ENCODE peak calls at places on chromosome 1, in seven cellular contexts. One of them, this sample, is unnamed.

GRCh38 chr1:183040600-183040999 is 17.4 kb downstream of the LAMC1 start:
- DNase-seq in progenitor cell of endocrine pancreas: no peak
- DNase-seq in psoas muscle: no peak
- DNase-seq in epithelial cell of esophagus: no peak
- DNase-seq in prostate gland: no peak
- DNase-seq in breast epithelium: no peak
- DNase-seq in fibroblast of villous mesenchyme: peak; percentile 71
- DNase-seq in this sample: no peak

GRCh38 chr1:23125489-23125888 is 43.2 kb downstream of the LUZP1 start:
- DNase-seq in progenitor cell of endocrine pancreas: no peak
- DNase-seq in psoas muscle: no peak
- DNase-seq in epithelial cell of esophagus: no peak
- DNase-seq in prostate gland: no peak
- DNase-seq in breast epithelium: no peak
- DNase-seq in fibroblast of villous mesenchyme: no peak
- DNase-seq in this sample: no peak

GRCh38 chr1:54300395-54300794 is 100.4 kb downstream of the MRPL37 start:
- DNase-seq in progenitor cell of endocrine pancreas: no peak
- DNase-seq in psoas muscle: no peak
- DNase-seq in epithelial cell of esophagus: no peak
- DNase-seq in prostate gland: no peak
- DNase-seq in breast epithelium: no peak
- DNase-seq in fibroblast of villous mesenchyme: no peak
- DNase-seq in this sample: no peak

GRCh38 chr1:223341111-223341510 is 22.9 kb downstream of the SUSD4 start:
- DNase-seq in progenitor cell of endocrine pancreas: no peak
- DNase-seq in psoas muscle: peak; percentile 38
- DNase-seq in epithelial cell of esophagus: peak; percentile 68
- DNase-seq in prostate gland: no peak
- DNase-seq in breast epithelium: no peak
- DNase-seq in fibroblast of villous mesenchyme: no peak
- DNase-seq in this sample: peak; percentile 34

GRCh38 chr1:160103658-160104519 is 5.5 kb upstream of the IGSF8 start:
- DNase-seq in progenitor cell of endocrine pancreas: no peak
- DNase-seq in psoas muscle: no peak
- DNase-seq in epithelial cell of esophagus: no peak
- DNase-seq in prostate gland: no peak
- DNase-seq in breast epithelium: no peak
- DNase-seq in fibroblast of villous mesenchyme: no peak
- DNase-seq in this sample: no peak

GRCh38 chr1:241610056-241610815 is 29.9 kb downstream of the CHML start:
- DNase-seq in progenitor cell of endocrine pancreas: no peak
- DNase-seq in psoas muscle: no peak
- DNase-seq in epithelial cell of esophagus: peak; percentile 65
- DNase-seq in prostate gland: peak; percentile 57
- DNase-seq in breast epithelium: no peak
- DNase-seq in fibroblast of villous mesenchyme: peak; percentile 70
- DNase-seq in this sample: no peak

GRCh38 chr1:50529510-50529909 is 106.3 kb upstream of the DMRTA2 start:
- DNase-seq in progenitor cell of endocrine pancreas: no peak
- DNase-seq in psoas muscle: no peak
- DNase-seq in epithelial cell of esophagus: no peak
- DNase-seq in prostate gland: no peak
- DNase-seq in breast epithelium: no peak
- DNase-seq in fibroblast of villous mesenchyme: peak; percentile 21
- DNase-seq in this sample: no peak

GRCh38 chr1:205069371-205070125 is 14.7 kb downstream of the TMEM81 start:
- DNase-seq in progenitor cell of endocrine pancreas: no peak
- DNase-seq in psoas muscle: no peak
- DNase-seq in epithelial cell of esophagus: no peak
- DNase-seq in prostate gland: no peak
- DNase-seq in breast epithelium: no peak
- DNase-seq in fibroblast of villous mesenchyme: no peak
- DNase-seq in this sample: peak; percentile 64

GRCh38 chr1:94670273-94670672 is 128.7 kb upstream of the F3 start:
- DNase-seq in progenitor cell of endocrine pancreas: no peak
- DNase-seq in psoas muscle: no peak
- DNase-seq in epithelial cell of esophagus: no peak
- DNase-seq in prostate gland: no peak
- DNase-seq in breast epithelium: no peak
- DNase-seq in fibroblast of villous mesenchyme: peak; percentile 72
- DNase-seq in this sample: no peak

GRCh38 chr1:101738475-101738874 is 258.3 kb downstream of the OLFM3 start:
- DNase-seq in progenitor cell of endocrine pancreas: no peak
- DNase-seq in psoas muscle: no peak
- DNase-seq in epithelial cell of esophagus: peak; percentile 67
- DNase-seq in prostate gland: no peak
- DNase-seq in breast epithelium: no peak
- DNase-seq in fibroblast of villous mesenchyme: peak; percentile 3
- DNase-seq in this sample: no peak

GRCh38 chr1:221268295-221268694 is 389.1 kb downstream of the HLX start:
- DNase-seq in progenitor cell of endocrine pancreas: no peak
- DNase-seq in psoas muscle: no peak
- DNase-seq in epithelial cell of esophagus: peak; percentile 49
- DNase-seq in prostate gland: no peak
- DNase-seq in breast epithelium: no peak
- DNase-seq in fibroblast of villous mesenchyme: peak; percentile 77
- DNase-seq in this sample: no peak

GRCh38 chr1:19374402-19374801 is 62.3 kb downstream of the SLC66A1 start:
- DNase-seq in progenitor cell of endocrine pancreas: peak; percentile 30
- DNase-seq in psoas muscle: no peak
- DNase-seq in epithelial cell of esophagus: no peak
- DNase-seq in prostate gland: no peak
- DNase-seq in breast epithelium: no peak
- DNase-seq in fibroblast of villous mesenchyme: no peak
- DNase-seq in this sample: no peak

GRCh38 chr1:18632711-18633427 is 2.2 kb downstream of the PAX7 start:
- DNase-seq in progenitor cell of endocrine pancreas: no peak
- DNase-seq in psoas muscle: no peak
- DNase-seq in epithelial cell of esophagus: no peak
- DNase-seq in prostate gland: no peak
- DNase-seq in breast epithelium: no peak
- DNase-seq in fibroblast of villous mesenchyme: no peak
- DNase-seq in this sample: no peak

GRCh38 chr1:219837274-219837993 is 90.9 kb downstream of the SLC30A10 start:
- DNase-seq in progenitor cell of endocrine pancreas: no peak
- DNase-seq in psoas muscle: no peak
- DNase-seq in epithelial cell of esophagus: peak; percentile 67
- DNase-seq in prostate gland: peak; percentile 16
- DNase-seq in breast epithelium: no peak
- DNase-seq in fibroblast of villous mesenchyme: peak; percentile 56
- DNase-seq in this sample: no peak

GRCh38 chr1:110474444-110474843 is 23.5 kb downstream of the PROK1 start:
- DNase-seq in progenitor cell of endocrine pancreas: no peak
- DNase-seq in psoas muscle: no peak
- DNase-seq in epithelial cell of esophagus: no peak
- DNase-seq in prostate gland: no peak
- DNase-seq in breast epithelium: no peak
- DNase-seq in fibroblast of villous mesenchyme: no peak
- DNase-seq in this sample: no peak

GRCh38 chr1:23357112-23357908 is 12.3 kb downstream of the ZNF436 start:
- DNase-seq in progenitor cell of endocrine pancreas: no peak
- DNase-seq in psoas muscle: no peak
- DNase-seq in epithelial cell of esophagus: no peak
- DNase-seq in prostate gland: no peak
- DNase-seq in breast epithelium: no peak
- DNase-seq in fibroblast of villous mesenchyme: no peak
- DNase-seq in this sample: no peak

GRCh38 chr1:210523830-210524229 is 195.1 kb downstream of the HHAT start:
- DNase-seq in progenitor cell of endocrine pancreas: no peak
- DNase-seq in psoas muscle: no peak
- DNase-seq in epithelial cell of esophagus: no peak
- DNase-seq in prostate gland: no peak
- DNase-seq in breast epithelium: no peak
- DNase-seq in fibroblast of villous mesenchyme: no peak
- DNase-seq in this sample: no peak

GRCh38 chr1:246153796-246154212 is 353.3 kb downstream of the SMYD3 start:
- DNase-seq in progenitor cell of endocrine pancreas: no peak
- DNase-seq in psoas muscle: no peak
- DNase-seq in epithelial cell of esophagus: no peak
- DNase-seq in prostate gland: no peak
- DNase-seq in breast epithelium: no peak
- DNase-seq in fibroblast of villous mesenchyme: no peak
- DNase-seq in this sample: no peak

DNA sequence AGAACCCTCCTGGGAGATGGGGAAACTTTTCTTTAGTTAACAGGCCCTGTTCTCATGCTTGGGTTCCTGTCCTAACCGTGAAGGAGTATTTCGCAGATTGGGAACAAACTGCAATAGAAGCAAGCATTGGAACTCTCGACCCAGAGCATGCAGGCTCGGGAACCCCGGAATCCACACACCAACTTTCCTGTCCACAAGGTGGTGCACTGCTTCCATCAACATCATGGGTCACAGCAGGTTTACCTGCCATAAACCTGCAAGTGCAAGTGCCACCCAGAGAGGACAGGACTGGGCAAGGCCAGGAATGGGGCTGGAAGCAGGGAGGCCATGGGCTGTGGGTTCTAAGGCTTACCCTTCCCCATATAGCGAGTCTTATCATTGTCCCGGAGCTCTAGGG is 6.9 kb downstream of the ENO1 start:
- DNase-seq in progenitor cell of endocrine pancreas: no peak
- DNase-seq in psoas muscle: no peak
- DNase-seq in epithelial cell of esophagus: peak; percentile 73
- DNase-seq in prostate gland: no peak
- DNase-seq in breast epithelium: no peak
- DNase-seq in fibroblast of villous mesenchyme: no peak
- DNase-seq in this sample: no peak
- TF ChIP-seq CTCF in progenitor cell of endocrine pancreas: peak; percentile 56
- TF ChIP-seq CTCF in psoas muscle: no peak
- TF ChIP-seq CTCF in epithelial cell of esophagus: peak; percentile 57
- TF ChIP-seq CTCF in prostate gland: peak; percentile 31
- TF ChIP-seq CTCF in breast epithelium: peak; percentile 48
- TF ChIP-seq CTCF in fibroblast of villous mesenchyme: peak; percentile 36
- TF ChIP-seq CTCF in this sample: peak; percentile 51

DNA sequence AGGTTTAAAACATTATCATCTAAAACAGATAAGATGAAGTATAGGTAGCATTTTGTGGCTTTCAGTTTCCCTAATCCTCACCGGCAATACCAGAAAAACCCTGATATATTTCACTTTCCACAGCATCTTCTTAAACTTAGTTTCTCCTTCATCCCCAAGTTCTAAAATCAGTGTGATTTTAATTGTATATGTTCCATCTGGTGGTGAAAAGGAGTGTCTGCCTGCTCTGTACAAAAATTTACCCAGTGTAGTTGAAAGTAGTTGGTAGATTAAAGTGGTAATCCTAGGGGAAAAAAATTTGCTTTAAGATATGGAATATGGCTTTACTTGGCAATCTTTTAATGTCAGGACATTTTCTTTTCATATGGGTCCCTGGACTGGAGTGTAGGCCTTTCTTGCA is 74.3 kb downstream of the CEP350 start:
- DNase-seq in progenitor cell of endocrine pancreas: no peak
- DNase-seq in psoas muscle: no peak
- DNase-seq in epithelial cell of esophagus: no peak
- DNase-seq in prostate gland: no peak
- DNase-seq in breast epithelium: no peak
- DNase-seq in fibroblast of villous mesenchyme: no peak
- DNase-seq in this sample: no peak
- TF ChIP-seq CTCF in progenitor cell of endocrine pancreas: no peak
- TF ChIP-seq CTCF in psoas muscle: no peak
- TF ChIP-seq CTCF in epithelial cell of esophagus: no peak
- TF ChIP-seq CTCF in prostate gland: no peak
- TF ChIP-seq CTCF in breast epithelium: no peak
- TF ChIP-seq CTCF in fibroblast of villous mesenchyme: peak; percentile 19
- TF ChIP-seq CTCF in this sample: peak; percentile 30

GRCh38 chr1:212838145-212838544 is 9.3 kb downstream of the SPATA45 start:
- DNase-seq in progenitor cell of endocrine pancreas: no peak
- DNase-seq in psoas muscle: no peak
- DNase-seq in epithelial cell of esophagus: peak; percentile 14
- DNase-seq in prostate gland: no peak
- DNase-seq in breast epithelium: no peak
- DNase-seq in fibroblast of villous mesenchyme: no peak
- DNase-seq in this sample: no peak
- TF ChIP-seq CTCF in progenitor cell of endocrine pancreas: no peak
- TF ChIP-seq CTCF in psoas muscle: no peak
- TF ChIP-seq CTCF in epithelial cell of esophagus: no peak
- TF ChIP-seq CTCF in prostate gland: no peak
- TF ChIP-seq CTCF in breast epithelium: no peak
- TF ChIP-seq CTCF in fibroblast of villous mesenchyme: no peak
- TF ChIP-seq CTCF in this sample: no peak

DNA sequence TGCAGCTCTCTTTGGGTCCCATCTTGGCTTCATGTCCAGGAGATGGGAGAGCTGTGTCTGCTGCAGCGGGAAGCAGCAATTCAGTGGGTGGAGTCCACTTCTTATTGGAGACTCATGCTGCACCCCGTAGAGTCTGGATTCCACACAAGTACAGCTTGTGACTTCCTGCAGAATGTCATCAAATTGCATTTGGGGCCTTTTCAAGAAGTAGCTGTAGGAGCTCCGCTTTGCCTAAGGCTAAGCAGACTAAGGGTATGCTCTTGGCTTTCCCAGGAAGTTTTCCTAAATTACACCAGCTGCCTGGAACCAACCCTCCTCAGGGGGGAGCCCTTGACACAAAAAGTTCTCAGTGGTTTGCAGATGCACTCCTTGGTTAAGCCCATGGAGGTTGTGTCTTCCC is 5.7 kb upstream of the MOB3C start:
- DNase-seq in progenitor cell of endocrine pancreas: no peak
- DNase-seq in psoas muscle: no peak
- DNase-seq in epithelial cell of esophagus: peak; percentile 64
- DNase-seq in prostate gland: no peak
- DNase-seq in breast epithelium: no peak
- DNase-seq in fibroblast of villous mesenchyme: peak; percentile 59
- DNase-seq in this sample: no peak
- TF ChIP-seq CTCF in progenitor cell of endocrine pancreas: no peak
- TF ChIP-seq CTCF in psoas muscle: peak; percentile 51
- TF ChIP-seq CTCF in epithelial cell of esophagus: peak; percentile 67
- TF ChIP-seq CTCF in prostate gland: peak; percentile 30
- TF ChIP-seq CTCF in breast epithelium: peak; percentile 22
- TF ChIP-seq CTCF in fibroblast of villous mesenchyme: peak; percentile 61
- TF ChIP-seq CTCF in this sample: peak; percentile 45